ENCODE peak calls at places on chromosomes 2 and 18, in nine cellular contexts. Z is kidney tubule cell; C is cardiac muscle cell; M is heart left ventricle; V is PC-3; W is stimulated activated CD8-positive, alpha-beta memory T cell treated with anti-CD3 and anti-CD28 coated beads, Interleukin-7, amount 100 ng/mL, for 1 hour; J is AG09309; H is transverse colon; O is HTR-8/SVneo. K is an unnamed sample.

GRCh38 chr2:16613475-16613874 is 52.2 kb downstream of the CYRIA start:
- DNase-seq in Z (peak), C (peak), M (no peak), V (peak), W (no peak), J (no peak), H (no peak), O (peak), K (peak)

GRCh38 chr2:119155633-119156032 is 2.9 kb downstream of the C1QL2 start:
- DNase-seq in Z (no peak), C (no peak), M (no peak), V (no peak), W (no peak), J (no peak), H (no peak), O (no peak), K (no peak)

GRCh38 chr2:69464575-69464974 is 27.3 kb upstream of the NFU1 start:
- DNase-seq in Z (no peak), C (peak), M (peak), V (no peak), W (no peak), J (peak), H (no peak), O (no peak), K (peak)

GRCh38 chr2:393711-394696 is 106.1 kb upstream of the ALKAL2 start:
- DNase-seq in Z (peak), C (no peak), M (no peak), V (peak), W (peak), J (no peak), H (peak), O (peak), K (peak)

GRCh38 chr2:143878131-143878530 is 641.8 kb downstream of the ZEB2 start:
- DNase-seq in Z (peak), C (no peak), M (no peak), V (no peak), W (no peak), J (no peak), H (no peak), O (no peak), K (no peak)

GRCh38 chr2:2671826-2672225 is 340.8 kb upstream of the MYT1L start:
- DNase-seq in Z (no peak), C (no peak), M (no peak), V (no peak), W (no peak), J (no peak), H (no peak), O (no peak), K (no peak)

GRCh38 chr2:15311201-15311882 is 249.8 kb downstream of the NBAS start:
- DNase-seq in Z (no peak), C (peak), M (no peak), V (no peak), W (no peak), J (no peak), H (no peak), O (no peak), K (no peak)

GRCh38 chr2:36044389-36044788 is 311.2 kb upstream of the CRIM1 start:
- DNase-seq in Z (no peak), C (no peak), M (no peak), V (no peak), W (no peak), J (no peak), H (no peak), O (no peak), K (no peak)

GRCh38 chr2:189163889-189164288 is 15.7 kb downstream of the COL5A2 start:
- DNase-seq in Z (peak), C (peak), M (no peak), V (peak), W (no peak), J (peak), H (no peak), O (peak), K (no peak)

GRCh38 chr2:202186641-202187202 is 51.7 kb downstream of the SUMO1 start:
- DNase-seq in Z (no peak), C (no peak), M (no peak), V (no peak), W (no peak), J (no peak), H (no peak), O (no peak), K (no peak)

GRCh38 chr2:88538362-88538917 is 85.9 kb upstream of the FOXI3 start:
- DNase-seq in Z (no peak), C (no peak), M (no peak), V (no peak), W (no peak), J (no peak), H (no peak), O (no peak), K (no peak)

GRCh38 chr18:79199691-79200374 is 130.6 kb downstream of the ATP9B start:
- DNase-seq in Z (no peak), C (peak), M (no peak), V (no peak), W (no peak), J (peak), H (no peak), O (no peak), K (peak)

GRCh38 chr2:188114014-188114413 is 177.7 kb upstream of the GULP1 start:
- DNase-seq in Z (no peak), C (peak), M (no peak), V (no peak), W (no peak), J (peak), H (no peak), O (peak), K (no peak)

GRCh38 chr2:177448031-177448430 is 55.5 kb downstream of the AGPS start:
- DNase-seq in Z (no peak), C (no peak), M (no peak), V (no peak), W (no peak), J (no peak), H (no peak), O (no peak), K (no peak)

GRCh38 chr18:31371970-31372369 is 4.6 kb upstream of the DSG4 start:
- DNase-seq in Z (no peak), C (no peak), M (no peak), V (no peak), W (no peak), J (no peak), H (no peak), O (no peak), K (no peak)

GRCh38 chr18:32661486-32662299 is 111.1 kb downstream of the KLHL14 start:
- DNase-seq in Z (peak), C (no peak), M (no peak), V (peak), W (no peak), J (no peak), H (no peak), O (no peak), K (peak)

GRCh38 chr2:12778811-12779574 is 62.3 kb downstream of the TRIB2 start:
- DNase-seq in Z (no peak), C (no peak), M (no peak), V (no peak), W (no peak), J (no peak), H (no peak), O (no peak), K (no peak)

GRCh38 chr2:197669077-197669476 is 6.3 kb downstream of the RFTN2 start:
- DNase-seq in Z (no peak), C (no peak), M (no peak), V (no peak), W (no peak), J (no peak), H (no peak), O (no peak), K (no peak)

GRCh38 chr18:45719106-45719505 is 4.9 kb upstream of the SLC14A1 start:
- DNase-seq in Z (no peak), C (no peak), M (no peak), V (no peak), W (no peak), J (no peak), H (no peak), O (no peak), K (no peak)

GRCh38 chr18:7520200-7520780 is 46.8 kb upstream of the PTPRM start:
- DNase-seq in Z (no peak), C (no peak), M (no peak), V (no peak), W (no peak), J (no peak), H (no peak), O (no peak), K (no peak)

GRCh38 chr2:85867556-85868292 is 21.1 kb downstream of the ST3GAL5 start:
- DNase-seq in Z (no peak), C (no peak), M (no peak), V (no peak), W (no peak), J (no peak), H (no peak), O (no peak), K (no peak)

GRCh38 chr18:10950080-10950875 is 199.1 kb downstream of the PIEZO2 start:
- DNase-seq in Z (no peak), C (no peak), M (no peak), V (no peak), W (no peak), J (no peak), H (no peak), O (no peak), K (no peak)

GRCh38 chr2:74181739-74182138 is 3.1 kb upstream of the MOB1A start:
- DNase-seq in Z (no peak), C (no peak), M (peak), V (no peak), W (no peak), J (no peak), H (peak), O (no peak), K (no peak)

GRCh38 chr2:217998926-217999633 is 3.7 kb downstream of the TNS1 start:
- DNase-seq in Z (no peak), C (no peak), M (no peak), V (no peak), W (no peak), J (no peak), H (no peak), O (no peak), K (no peak)

GRCh38 chr2:128717758-128718710 is 399.4 kb upstream of the HS6ST1 start:
- DNase-seq in Z (no peak), C (no peak), M (no peak), V (no peak), W (no peak), J (no peak), H (no peak), O (no peak), K (no peak)

GRCh38 chr2:19802088-19802806 is 99.5 kb downstream of the TTC32 start:
- DNase-seq in Z (peak), C (peak), M (no peak), V (no peak), W (no peak), J (no peak), H (no peak), O (no peak), K (no peak)

GRCh38 chr2:221006084-221006483 is 566.0 kb downstream of the EPHA4 start:
- DNase-seq in Z (no peak), C (no peak), M (no peak), V (no peak), W (no peak), J (no peak), H (no peak), O (no peak), K (no peak)

GRCh38 chr2:232886632-232887031 is 16.6 kb downstream of the SNORC start:
- DNase-seq in Z (no peak), C (no peak), M (no peak), V (no peak), W (no peak), J (no peak), H (no peak), O (no peak), K (no peak)

GRCh38 chr2:134630760-134631159 is 88.0 kb downstream of the TMEM163 start:
- DNase-seq in Z (no peak), C (no peak), M (no peak), V (no peak), W (no peak), J (no peak), H (no peak), O (no peak), K (no peak)

GRCh38 chr18:62526098-62527025 is 3.5 kb downstream of the ZCCHC2 start:
- DNase-seq in Z (peak), C (peak), M (peak), V (peak), W (peak), J (peak), H (peak), O (peak), K (peak)

GRCh38 chr2:150485114-150485870 is 2.2 kb downstream of the RND3 start:
- DNase-seq in Z (peak), C (peak), M (peak), V (peak), W (no peak), J (no peak), H (peak), O (no peak), K (peak)

GRCh38 chr18:74638210-74638609 is 40.5 kb downstream of the ZNF407 start:
- DNase-seq in Z (no peak), C (no peak), M (no peak), V (no peak), W (no peak), J (no peak), H (no peak), O (no peak), K (no peak)

GRCh38 chr18:61926532-61926931 is 33.7 kb upstream of the RNF152 start:
- DNase-seq in Z (no peak), C (no peak), M (no peak), V (no peak), W (no peak), J (no peak), H (no peak), O (no peak), K (no peak)

GRCh38 chr2:172339431-172340010 is 87.9 kb upstream of the ITGA6 start:
- DNase-seq in Z (peak), C (no peak), M (no peak), V (no peak), W (no peak), J (no peak), H (no peak), O (no peak), K (no peak)